ENCODE peak calls at places on chromosomes 13 and 19, in five cellular contexts. I is NCI-H82; G is LoVo; A is stimulated activated CD8-positive, alpha-beta memory T cell treated with anti-CD3 and anti-CD28 coated beads, Interleukin-15, amount 100 ng/mL, for 24 hours; X is progenitor cell of endocrine pancreas. C is an unnamed sample.

GRCh38 chr13:95926231-95926630 is 127.0 kb downstream of the UGGT2 start:
- DNase-seq in I (peak; percentile 65), G (no peak), A (no peak), X (no peak), C (no peak)

GRCh38 chr13:110538632-110539031 is 22.9 kb downstream of the RAB20 start:
- DNase-seq in I (no peak), G (no peak), A (no peak), X (no peak), C (no peak)

GRCh38 chr19:48868196-48868886 is at the start of gene PLEKHA4:
- DNase-seq in I (peak; percentile 30), G (no peak), A (no peak), X (no peak), C (no peak)

GRCh38 chr13:104286566-104287290 is 1220.5 kb upstream of the SLC10A2 start:
- DNase-seq in I (no peak), G (no peak), A (no peak), X (no peak), C (peak; percentile 42)

GRCh38 chr19:45693168-45693788 is 812 bp downstream of the QPCTL start:
- DNase-seq in I (peak; percentile 91), G (peak; percentile 81), A (peak; percentile 70), X (peak; percentile 80), C (peak; percentile 65)

GRCh38 chr19:46283771-46284170 is 13.1 kb upstream of the HIF3A start:
- DNase-seq in I (no peak), G (no peak), A (no peak), X (no peak), C (no peak)

GRCh38 chr13:31944262-31945160 is 87.1 kb upstream of the FRY start:
- DNase-seq in I (no peak), G (no peak), A (no peak), X (no peak), C (no peak)

GRCh38 chr19:14416743-14417214 is 2.4 kb downstream of the DDX39A start:
- DNase-seq in I (peak; percentile 98), G (peak; percentile 6), A (no peak), X (no peak), C (no peak)

GRCh38 chr19:16012552-16012951 is 63.7 kb upstream of the TPM4 start:
- DNase-seq in I (no peak), G (no peak), A (no peak), X (no peak), C (no peak)

GRCh38 chr13:110913322-110913721 is 1.5 kb downstream of the ANKRD10 start:
- DNase-seq in I (peak; percentile 52), G (peak; percentile 42), A (no peak), X (no peak), C (peak; percentile 75)

GRCh38 chr19:7618366-7618765 is 11.0 kb downstream of the XAB2 start:
- DNase-seq in I (peak; percentile 77), G (no peak), A (no peak), X (no peak), C (peak; percentile 54)

GRCh38 chr19:49997709-49998108 is 27.5 kb downstream of the VRK3 start:
- DNase-seq in I (peak; percentile 76), G (no peak), A (no peak), X (no peak), C (no peak)

GRCh38 chr19:34512254-34512796 is 30.8 kb downstream of the WTIP start:
- DNase-seq in I (no peak), G (no peak), A (no peak), X (no peak), C (no peak)

GRCh38 chr19:42140125-42140754 is 8.0 kb upstream of the POU2F2 start:
- DNase-seq in I (no peak), G (peak; percentile 47), A (no peak), X (peak; percentile 89), C (no peak)

GRCh38 chr13:41428155-41428554 is 29.2 kb upstream of the RGCC start:
- DNase-seq in I (no peak), G (no peak), A (no peak), X (no peak), C (no peak)

GRCh38 chr13:36847541-36848045 is 28.6 kb downstream of the RFXAP start:
- DNase-seq in I (no peak), G (no peak), A (no peak), X (no peak), C (no peak)

GRCh38 chr19:7287716-7288115 is 6.5 kb downstream of the INSR start:
- DNase-seq in I (no peak), G (no peak), A (no peak), X (no peak), C (no peak)

GRCh38 chr19:44648536-44649370 is 5.0 kb downstream of the PVR start:
- DNase-seq in I (no peak), G (no peak), A (no peak), X (no peak), C (no peak)